ENCODE peak calls at places on chromosomes 13 and 19, in nine cellular contexts. One of them, this sample, is unnamed.

GRCh38 chr13:94661396-94661795 is 50.9 kb downstream of the SOX21 start:
- DNase-seq in psoas muscle: no peak
- DNase-seq in HCT116: no peak
- DNase-seq in lower leg skin: no peak
- DNase-seq in tibial artery: no peak
- DNase-seq in GM06990: no peak
- DNase-seq in foreskin fibroblast: no peak
- DNase-seq in pancreas: no peak
- DNase-seq in endothelial cell: no peak
- DNase-seq in this sample: no peak

GRCh38 chr13:108760129-108760528 is 130.7 kb downstream of the MYO16 start:
- DNase-seq in foreskin fibroblast: no peak
- DNase-seq in pancreas: no peak
- DNase-seq in HCT116: no peak
- DNase-seq in psoas muscle: no peak
- DNase-seq in lower leg skin: no peak
- DNase-seq in GM06990: no peak
- DNase-seq in endothelial cell: no peak
- DNase-seq in tibial artery: no peak
- DNase-seq in this sample: no peak

GRCh38 chr13:68359105-68359504 is 1129.0 kb upstream of the PCDH9 start:
- DNase-seq in HCT116: no peak
- DNase-seq in foreskin fibroblast: no peak
- DNase-seq in psoas muscle: no peak
- DNase-seq in endothelial cell: no peak
- DNase-seq in GM06990: no peak
- DNase-seq in lower leg skin: no peak
- DNase-seq in tibial artery: no peak
- DNase-seq in pancreas: no peak
- DNase-seq in this sample: no peak

GRCh38 chr19:13925990-13926389 is 12.2 kb downstream of the PODNL1 start:
- DNase-seq in lower leg skin: no peak
- DNase-seq in pancreas: no peak
- DNase-seq in psoas muscle: no peak
- DNase-seq in GM06990: no peak
- DNase-seq in endothelial cell: no peak
- DNase-seq in tibial artery: no peak
- DNase-seq in HCT116: no peak
- DNase-seq in foreskin fibroblast: no peak
- DNase-seq in this sample: no peak

GRCh38 chr19:4213116-4213515 is 16.2 kb upstream of the EBI3 start:
- DNase-seq in HCT116: no peak
- DNase-seq in lower leg skin: no peak
- DNase-seq in GM06990: no peak
- DNase-seq in psoas muscle: no peak
- DNase-seq in endothelial cell: no peak
- DNase-seq in tibial artery: no peak
- DNase-seq in foreskin fibroblast: no peak
- DNase-seq in pancreas: no peak
- DNase-seq in this sample: no peak

GRCh38 chr13:26961890-26962615 is 201.5 kb upstream of the GPR12 start:
- DNase-seq in pancreas: peak; percentile 90
- DNase-seq in lower leg skin: no peak
- DNase-seq in tibial artery: no peak
- DNase-seq in psoas muscle: no peak
- DNase-seq in HCT116: no peak
- DNase-seq in endothelial cell: no peak
- DNase-seq in foreskin fibroblast: no peak
- DNase-seq in GM06990: no peak
- DNase-seq in this sample: peak; percentile 87

GRCh38 chr19:50894478-50895356 is 16.5 kb downstream of the KLK4 start:
- DNase-seq in endothelial cell: no peak
- DNase-seq in psoas muscle: no peak
- DNase-seq in HCT116: no peak
- DNase-seq in GM06990: peak; percentile 30
- DNase-seq in foreskin fibroblast: no peak
- DNase-seq in tibial artery: no peak
- DNase-seq in lower leg skin: no peak
- DNase-seq in pancreas: no peak
- DNase-seq in this sample: no peak

GRCh38 chr19:418761-419632 is 10.1 kb upstream of the C2CD4C start:
- DNase-seq in GM06990: no peak
- DNase-seq in HCT116: no peak
- DNase-seq in psoas muscle: no peak
- DNase-seq in lower leg skin: no peak
- DNase-seq in endothelial cell: no peak
- DNase-seq in tibial artery: no peak
- DNase-seq in pancreas: peak; percentile 60
- DNase-seq in foreskin fibroblast: no peak
- DNase-seq in this sample: no peak

GRCh38 chr13:98216135-98216565 is 39.1 kb upstream of the RNF113B start:
- DNase-seq in endothelial cell: no peak
- DNase-seq in GM06990: no peak
- DNase-seq in HCT116: peak; percentile 33
- DNase-seq in psoas muscle: peak; percentile 50
- DNase-seq in foreskin fibroblast: peak; percentile 92
- DNase-seq in lower leg skin: no peak
- DNase-seq in tibial artery: peak; percentile 32
- DNase-seq in pancreas: no peak
- DNase-seq in this sample: peak; percentile 46

DNA sequence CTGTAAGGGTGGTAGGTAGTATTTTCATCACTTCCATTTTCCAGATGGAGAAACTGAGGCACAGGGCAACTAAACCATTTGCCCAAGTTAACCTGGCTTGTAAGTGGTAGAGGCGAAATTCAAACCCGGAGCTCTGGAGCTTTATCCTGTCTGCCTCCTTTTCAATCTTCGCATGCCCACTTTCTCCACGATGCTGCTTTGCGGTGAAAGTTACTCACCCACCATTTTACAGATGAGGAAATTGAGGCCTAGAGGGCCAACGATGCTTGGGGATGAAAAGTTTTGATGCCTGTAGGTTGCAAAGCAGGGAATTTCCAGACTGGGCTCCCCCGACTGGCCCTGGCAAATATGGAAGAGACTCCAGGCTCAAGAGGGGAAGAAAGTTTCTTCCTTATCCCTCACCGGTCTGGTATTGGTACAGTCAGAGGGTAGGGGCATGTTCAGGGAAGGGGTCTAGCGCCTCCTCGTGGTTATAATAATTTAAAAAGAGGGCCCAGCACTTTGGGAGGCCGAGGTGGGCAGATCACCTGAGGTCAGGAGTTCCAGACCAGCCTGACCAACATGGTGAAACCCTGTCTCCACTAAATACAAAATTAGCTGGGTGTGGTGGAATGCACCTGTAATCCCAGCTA is 1.9 kb upstream of the SH2D3A start:
- DNase-seq in HCT116: no peak
- DNase-seq in pancreas: no peak
- DNase-seq in foreskin fibroblast: peak; percentile 36
- DNase-seq in tibial artery: no peak
- DNase-seq in GM06990: no peak
- DNase-seq in psoas muscle: no peak
- DNase-seq in lower leg skin: no peak
- DNase-seq in endothelial cell: no peak
- DNase-seq in this sample: no peak
- TF ChIP-seq CTCF in HCT116: peak; percentile 55
- TF ChIP-seq CTCF in pancreas: peak; percentile 18
- TF ChIP-seq CTCF in foreskin fibroblast: no peak
- TF ChIP-seq CTCF in tibial artery: peak; percentile 34
- TF ChIP-seq CTCF in GM06990: peak; percentile 41
- TF ChIP-seq CTCF in psoas muscle: peak; percentile 38
- TF ChIP-seq CTCF in lower leg skin: no peak
- TF ChIP-seq CTCF in endothelial cell: peak; percentile 31
- TF ChIP-seq CTCF in this sample: no peak

GRCh38 chr19:42021185-42021584 is 27.2 kb upstream of the ATP1A3 start:
- DNase-seq in HCT116: no peak
- DNase-seq in endothelial cell: no peak
- DNase-seq in lower leg skin: no peak
- DNase-seq in foreskin fibroblast: no peak
- DNase-seq in psoas muscle: no peak
- DNase-seq in tibial artery: no peak
- DNase-seq in GM06990: no peak
- DNase-seq in pancreas: no peak
- DNase-seq in this sample: no peak

GRCh38 chr19:42022616-42023015 is 28.6 kb upstream of the ATP1A3 start:
- DNase-seq in pancreas: no peak
- DNase-seq in HCT116: no peak
- DNase-seq in GM06990: no peak
- DNase-seq in endothelial cell: no peak
- DNase-seq in foreskin fibroblast: no peak
- DNase-seq in lower leg skin: no peak
- DNase-seq in psoas muscle: no peak
- DNase-seq in tibial artery: no peak
- DNase-seq in this sample: no peak

GRCh38 chr19:42024622-42025111 is 30.6 kb upstream of the ATP1A3 start:
- DNase-seq in psoas muscle: peak; percentile 29
- DNase-seq in pancreas: no peak
- DNase-seq in foreskin fibroblast: peak; percentile 74
- DNase-seq in HCT116: no peak
- DNase-seq in lower leg skin: no peak
- DNase-seq in endothelial cell: no peak
- DNase-seq in tibial artery: no peak
- DNase-seq in GM06990: no peak
- DNase-seq in this sample: peak; percentile 36

GRCh38 chr19:42023943-42024260 is 29.9 kb upstream of the ATP1A3 start:
- DNase-seq in tibial artery: no peak
- DNase-seq in psoas muscle: no peak
- DNase-seq in GM06990: no peak
- DNase-seq in foreskin fibroblast: no peak
- DNase-seq in lower leg skin: no peak
- DNase-seq in pancreas: no peak
- DNase-seq in HCT116: no peak
- DNase-seq in endothelial cell: no peak
- DNase-seq in this sample: no peak

DNA sequence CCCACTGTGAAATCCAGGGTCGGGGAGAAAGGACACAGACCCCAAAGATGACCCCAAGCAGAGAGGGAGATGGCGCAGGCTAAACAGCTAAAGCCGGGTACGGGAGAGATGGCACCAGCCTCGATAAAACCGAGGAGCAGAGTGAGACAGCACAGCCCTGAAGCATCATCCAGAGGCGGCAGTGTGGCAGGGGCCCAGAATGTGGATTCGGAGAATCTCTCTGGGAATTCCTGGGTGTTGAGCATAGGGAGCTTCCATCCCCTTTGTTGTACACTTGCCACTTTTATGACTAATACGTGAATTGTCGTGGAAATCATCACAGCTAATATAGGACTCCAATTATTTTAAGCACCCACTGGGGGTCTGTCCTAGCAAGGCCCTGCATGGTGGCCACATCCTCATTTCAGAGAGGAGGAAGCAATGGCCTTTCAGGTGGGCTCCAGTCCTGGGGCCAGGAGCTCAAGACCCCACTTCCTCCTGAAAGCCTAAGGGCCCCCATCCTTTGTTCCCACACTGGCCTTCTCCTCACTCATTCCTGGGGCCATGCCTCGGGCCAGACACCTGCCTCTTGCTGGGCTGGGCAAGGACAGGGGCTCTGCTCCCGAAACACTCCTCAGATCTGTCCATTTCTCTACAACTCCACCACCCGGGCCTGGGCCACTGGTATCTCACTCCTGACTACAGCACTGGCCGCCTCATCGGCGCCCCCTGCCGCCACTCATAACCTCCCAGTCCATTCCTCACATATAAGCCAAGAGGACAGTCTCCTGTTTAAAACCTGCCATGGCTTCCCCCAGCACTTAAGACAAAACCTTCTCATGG is 29.3 kb upstream of the ATP1A3 start:
- DNase-seq in foreskin fibroblast: peak; percentile 37
- DNase-seq in GM06990: peak; percentile 30
- DNase-seq in endothelial cell: peak; percentile 55
- DNase-seq in lower leg skin: no peak
- DNase-seq in HCT116: peak; percentile 28
- DNase-seq in pancreas: no peak
- DNase-seq in tibial artery: no peak
- DNase-seq in psoas muscle: no peak
- DNase-seq in this sample: no peak
- TF ChIP-seq CTCF in foreskin fibroblast: peak; percentile 42
- TF ChIP-seq CTCF in GM06990: peak; percentile 83
- TF ChIP-seq CTCF in endothelial cell: peak; percentile 51
- TF ChIP-seq CTCF in lower leg skin: no peak
- TF ChIP-seq CTCF in HCT116: peak; percentile 77
- TF ChIP-seq CTCF in pancreas: no peak
- TF ChIP-seq CTCF in tibial artery: no peak
- TF ChIP-seq CTCF in psoas muscle: no peak
- TF ChIP-seq CTCF in this sample: no peak

GRCh38 chr13:39656325-39656677 is 839 bp downstream of the COG6 start:
- DNase-seq in lower leg skin: no peak
- DNase-seq in HCT116: no peak
- DNase-seq in pancreas: no peak
- DNase-seq in GM06990: no peak
- DNase-seq in psoas muscle: no peak
- DNase-seq in tibial artery: no peak
- DNase-seq in foreskin fibroblast: no peak
- DNase-seq in endothelial cell: no peak
- DNase-seq in this sample: no peak

GRCh38 chr13:39655041-39655568 is 357 bp upstream of the COG6 start:
- DNase-seq in psoas muscle: no peak
- DNase-seq in HCT116: no peak
- DNase-seq in pancreas: no peak
- DNase-seq in lower leg skin: no peak
- DNase-seq in foreskin fibroblast: no peak
- DNase-seq in endothelial cell: no peak
- DNase-seq in tibial artery: no peak
- DNase-seq in GM06990: no peak
- DNase-seq in this sample: no peak

GRCh38 chr13:39655569-39656324 is at the start of gene COG6:
- DNase-seq in pancreas: peak; percentile 97
- DNase-seq in foreskin fibroblast: peak; percentile 93
- DNase-seq in tibial artery: peak; percentile 89
- DNase-seq in psoas muscle: peak; percentile 92
- DNase-seq in GM06990: peak; percentile 94
- DNase-seq in HCT116: peak; percentile 77
- DNase-seq in lower leg skin: peak; percentile 98
- DNase-seq in endothelial cell: peak; percentile 98
- DNase-seq in this sample: peak; percentile 93
- TF ChIP-seq CTCF in pancreas: no peak
- TF ChIP-seq CTCF in foreskin fibroblast: no peak
- TF ChIP-seq CTCF in tibial artery: peak; percentile 17
- TF ChIP-seq CTCF in psoas muscle: no peak
- TF ChIP-seq CTCF in GM06990: peak; percentile 18
- TF ChIP-seq CTCF in HCT116: no peak
- TF ChIP-seq CTCF in lower leg skin: no peak
- TF ChIP-seq CTCF in endothelial cell: no peak
- TF ChIP-seq CTCF in this sample: no peak

DNA sequence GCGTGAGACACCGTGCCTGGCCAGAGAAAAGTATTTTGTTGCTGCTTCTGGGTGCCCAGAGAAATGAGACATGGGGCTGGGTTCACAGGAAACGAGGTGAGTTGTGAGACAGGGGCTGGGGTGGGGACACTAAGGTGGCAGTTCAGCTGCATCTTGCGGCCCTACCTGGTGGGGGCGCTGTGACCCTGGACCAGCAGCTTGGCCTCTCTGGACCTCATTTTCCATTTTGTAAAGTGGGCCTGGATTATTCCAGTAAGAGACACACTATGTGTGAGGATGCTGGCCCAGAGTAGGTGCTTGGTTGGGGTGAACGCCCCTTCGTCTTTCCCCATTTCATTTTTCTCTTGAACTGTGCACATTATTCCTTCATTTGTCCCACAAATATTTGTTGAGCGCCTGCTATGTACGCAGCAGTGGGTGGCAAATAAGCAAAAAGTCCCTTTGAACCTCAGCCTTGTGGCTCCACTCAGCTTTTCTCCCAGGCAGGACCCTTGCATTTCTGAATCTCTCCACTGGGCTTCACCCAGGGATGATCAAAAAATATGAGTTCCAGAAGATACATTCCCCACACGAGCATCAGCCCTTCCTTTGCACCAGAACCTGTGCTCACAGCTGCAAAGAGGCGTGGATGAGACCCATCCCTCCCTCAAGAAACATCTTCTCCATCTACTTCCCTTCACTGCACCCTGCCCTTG is 26.6 kb upstream of the OR10H1 start:
- DNase-seq in foreskin fibroblast: no peak
- DNase-seq in HCT116: no peak
- DNase-seq in tibial artery: no peak
- DNase-seq in endothelial cell: no peak
- DNase-seq in GM06990: no peak
- DNase-seq in lower leg skin: no peak
- DNase-seq in psoas muscle: no peak
- DNase-seq in pancreas: no peak
- DNase-seq in this sample: no peak
- TF ChIP-seq CTCF in foreskin fibroblast: no peak
- TF ChIP-seq CTCF in HCT116: peak; percentile 67
- TF ChIP-seq CTCF in tibial artery: no peak
- TF ChIP-seq CTCF in endothelial cell: no peak
- TF ChIP-seq CTCF in GM06990: no peak
- TF ChIP-seq CTCF in lower leg skin: no peak
- TF ChIP-seq CTCF in psoas muscle: no peak
- TF ChIP-seq CTCF in pancreas: no peak
- TF ChIP-seq CTCF in this sample: no peak

This sample was measured in lung.